ENCODE peak calls at places on chromosomes 7 and 10, in ten cellular contexts. C, H, D, Q, L, F, W, B, X and M are unnamed samples.

GRCh38 chr7:35286986-35287385 is 33.1 kb upstream of the TBX20 start:
- DNase-seq in C (no peak), H (no peak), D (no peak), Q (no peak), L (no peak), F (no peak), W (no peak), B (no peak), X (peak; percentile 52), M (no peak)

GRCh38 chr7:78149787-78150186 is 351.2 kb downstream of the PHTF2 start:
- DNase-seq in C (no peak), H (peak; percentile 42), D (no peak), Q (peak; percentile 19), L (peak; percentile 72), F (no peak), W (no peak), B (no peak), X (peak; percentile 53), M (peak; percentile 93)

GRCh38 chr10:86330778-86331763 is 35.5 kb downstream of the GRID1 start:
- DNase-seq in C (no peak), H (no peak), D (no peak), Q (no peak), L (no peak), F (peak; percentile 42), W (no peak), B (peak; percentile 59), X (no peak), M (no peak)

GRCh38 chr7:11373546-11374142 is 400.0 kb downstream of the PHF14 start:
- DNase-seq in C (no peak), H (peak; percentile 44), D (peak; percentile 17), Q (no peak), L (no peak), F (no peak), W (no peak), B (no peak), X (peak; percentile 39), M (no peak)

GRCh38 chr7:76278540-76278939 is 23.9 kb upstream of the HSPB1 start:
- DNase-seq in C (no peak), H (no peak), D (peak; percentile 64), Q (no peak), L (no peak), F (no peak), W (no peak), B (no peak), X (no peak), M (no peak)

GRCh38 chr7:7719235-7719634 is 828 bp upstream of the RPA3 start:
- DNase-seq in C (no peak), H (peak; percentile 98), D (no peak), Q (peak; percentile 76), L (peak; percentile 83), F (no peak), W (peak; percentile 33), B (no peak), X (peak; percentile 93), M (peak; percentile 91)

GRCh38 chr7:31648288-31648687 is 38.7 kb upstream of the PPP1R17 start:
- DNase-seq in C (no peak), H (peak; percentile 1), D (no peak), Q (peak; percentile 15), L (no peak), F (no peak), W (no peak), B (no peak), X (peak; percentile 7), M (peak; percentile 3)

GRCh38 chr10:62719058-62719457 is 85.5 kb upstream of the ADO start:
- DNase-seq in C (no peak), H (no peak), D (no peak), Q (no peak), L (no peak), F (no peak), W (no peak), B (no peak), X (no peak), M (no peak)

GRCh38 chr10:88800152-88801125 is 2.1 kb upstream of the LIPM start:
- DNase-seq in C (no peak), H (peak; percentile 75), D (no peak), Q (peak; percentile 21), L (peak; percentile 33), F (no peak), W (no peak), B (no peak), X (peak; percentile 62), M (peak; percentile 68)

GRCh38 chr10:97400665-97401454 is at the start of gene RRP12:
- DNase-seq in C (peak; percentile 62), H (peak; percentile 98), D (peak; percentile 88), Q (peak; percentile 99), L (peak; percentile 81), F (peak; percentile 86), W (peak; percentile 94), B (peak; percentile 91), X (peak; percentile 99), M (peak; percentile 97)
- TF ChIP-seq CTCF in C (no peak), H (peak; percentile 29), D (peak; percentile 34), Q (no peak), L (peak; percentile 30), F (peak; percentile 24), W (no peak), B (no peak), X (no peak), M (peak; percentile 11)

DNA sequence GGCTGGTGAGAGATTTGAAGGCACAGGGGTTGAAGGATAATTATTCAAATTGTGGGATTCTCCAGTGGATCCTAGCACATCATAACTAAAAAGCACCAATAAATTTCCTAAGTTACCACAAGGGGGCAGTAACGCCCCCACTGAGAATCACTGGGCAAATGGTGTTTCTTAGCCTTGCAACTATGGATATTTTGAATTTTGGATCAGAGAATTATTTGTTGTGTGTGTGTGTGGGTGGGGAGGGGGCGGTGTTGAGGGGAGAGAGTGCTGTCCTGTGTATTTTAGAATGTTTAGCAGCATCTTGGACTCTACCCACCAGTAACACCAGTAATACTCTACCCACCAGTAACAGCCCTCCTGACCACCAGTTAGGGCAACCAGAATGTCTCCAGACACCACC is 63.3 kb upstream of the PRKG1 start:
- DNase-seq in C (no peak), H (peak; percentile 73), D (peak; percentile 58), Q (peak; percentile 46), L (no peak), F (no peak), W (no peak), B (no peak), X (peak; percentile 76), M (peak; percentile 58)
- TF ChIP-seq CTCF in C (peak; percentile 72), H (peak; percentile 85), D (peak; percentile 73), Q (peak; percentile 74), L (peak; percentile 75), F (peak; percentile 80), W (peak; percentile 79), B (peak; percentile 70), X (peak; percentile 79), M (peak; percentile 81)

DNA sequence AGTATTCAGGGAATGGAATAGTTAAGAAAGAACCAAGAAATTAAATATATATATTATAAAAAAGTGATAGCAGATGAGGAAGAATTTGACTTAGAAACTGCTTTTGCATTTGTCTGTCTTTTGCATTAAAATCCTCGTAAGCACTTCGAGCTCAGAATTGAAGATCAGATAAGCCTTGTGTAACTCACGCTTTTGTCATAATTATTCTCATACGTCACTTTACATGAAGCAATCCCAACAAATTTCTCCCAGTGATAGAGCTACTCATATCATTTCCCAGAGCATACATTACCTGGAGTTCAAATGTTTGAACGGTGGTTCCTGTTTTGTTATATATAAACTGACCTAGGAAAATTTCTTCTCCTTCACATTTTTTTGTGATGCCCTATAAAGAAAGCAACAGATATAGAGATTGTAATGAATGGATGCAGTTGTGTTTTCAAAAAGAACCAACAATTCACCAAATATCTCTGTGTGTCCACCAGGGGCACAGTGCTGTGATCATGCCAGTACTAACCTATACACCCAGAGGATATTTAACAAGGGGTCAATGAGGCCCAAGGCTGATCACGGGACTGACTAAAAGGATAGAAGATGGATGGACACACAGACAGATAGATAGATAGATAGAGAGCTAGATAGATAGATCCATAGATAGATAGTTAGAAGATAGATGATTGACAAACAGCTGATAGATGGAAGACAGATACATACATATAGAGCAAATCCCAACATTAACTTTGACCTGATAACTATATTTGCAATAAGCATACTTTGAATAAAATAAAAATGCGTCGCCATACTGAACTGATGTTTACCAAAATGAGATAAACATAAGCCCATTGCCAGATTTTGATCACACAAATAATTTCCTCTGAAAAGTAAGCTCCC is 9.3 kb upstream of the HUS1 start:
- DNase-seq in C (no peak), H (peak; percentile 41), D (no peak), Q (peak; percentile 34), L (no peak), F (no peak), W (no peak), B (no peak), X (peak; percentile 22), M (no peak)
- TF ChIP-seq CTCF in C (no peak), H (peak; percentile 70), D (no peak), Q (peak; percentile 35), L (peak; percentile 52), F (peak; percentile 27), W (peak; percentile 19), B (no peak), X (peak; percentile 62), M (peak; percentile 53)

GRCh38 chr7:155001756-155002410 is 1.0 kb downstream of the PAXIP1 start:
- DNase-seq in C (no peak), H (peak; percentile 13), D (peak; percentile 44), Q (no peak), L (no peak), F (no peak), W (no peak), B (no peak), X (peak; percentile 3), M (peak; percentile 3)

GRCh38 chr7:155007947-155008346 is 5.0 kb upstream of the PAXIP1 start:
- DNase-seq in C (no peak), H (peak; percentile 22), D (peak; percentile 45), Q (no peak), L (no peak), F (no peak), W (no peak), B (no peak), X (peak; percentile 15), M (peak; percentile 3)

GRCh38 chr7:155000795-155001194 is 2.1 kb downstream of the PAXIP1 start:
- DNase-seq in C (no peak), H (no peak), D (no peak), Q (no peak), L (no peak), F (no peak), W (peak; percentile 40), B (no peak), X (no peak), M (no peak)

GRCh38 chr7:155002411-155003214 is at the start of gene PAXIP1:
- DNase-seq in C (no peak), H (no peak), D (peak; percentile 92), Q (peak; percentile 55), L (no peak), F (peak; percentile 60), W (no peak), B (peak; percentile 92), X (peak; percentile 39), M (peak; percentile 37)

DNA sequence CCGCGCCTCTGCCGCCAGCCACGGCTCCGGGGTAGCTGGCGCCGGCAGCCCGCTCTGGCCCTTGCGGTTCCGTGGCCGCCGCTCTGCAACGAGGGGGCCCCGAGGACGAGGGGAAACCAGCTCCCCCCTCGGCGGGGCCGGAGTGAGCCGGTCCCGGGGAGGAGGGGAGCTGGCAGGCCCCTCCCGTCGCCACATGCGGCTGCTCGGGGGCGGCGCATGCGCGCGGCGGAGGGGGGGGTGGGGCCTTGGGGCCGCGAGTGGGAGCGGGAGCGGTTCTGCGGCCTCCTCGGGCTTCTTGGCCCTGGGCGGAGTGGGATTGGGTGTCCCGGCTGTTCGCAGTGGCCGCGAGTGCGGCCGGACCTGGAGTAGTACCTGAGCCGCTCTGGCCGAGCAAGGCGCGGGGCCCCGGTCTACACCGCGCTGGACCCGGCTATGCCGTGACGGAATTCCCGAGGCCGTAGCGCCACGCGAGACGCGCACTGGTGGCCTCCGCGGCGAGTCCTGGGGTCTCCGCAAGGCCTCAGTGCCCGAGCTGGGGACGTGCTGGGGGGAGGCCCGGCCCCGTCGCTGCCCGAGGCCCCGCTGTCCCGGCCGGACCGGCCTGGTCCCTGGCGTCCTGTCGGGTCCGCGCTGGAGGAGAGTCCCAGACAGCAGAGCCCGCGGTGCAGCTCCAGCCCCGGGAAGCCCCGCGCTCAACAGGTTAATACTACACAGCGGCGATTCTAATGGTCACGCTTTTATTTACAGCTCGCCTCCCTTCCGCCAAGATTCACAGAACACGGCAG is 483 bp upstream of the PAXIP1 start:
- DNase-seq in C (peak; percentile 64), H (peak; percentile 78), D (peak; percentile 99), Q (peak; percentile 91), L (peak; percentile 13), F (peak; percentile 81), W (peak; percentile 76), B (peak; percentile 96), X (peak; percentile 76), M (peak; percentile 81)
- TF ChIP-seq CTCF in C (peak; percentile 75), H (no peak), D (no peak), Q (no peak), L (no peak), F (peak; percentile 28), W (no peak), B (no peak), X (no peak), M (no peak)